ENCODE peak calls at places on chromosomes 16 and 17, in six cellular contexts. D, O, U, E, N and Z are unnamed samples.

GRCh38 chr17:78329263-78330059 is 30.4 kb downstream of the SOCS3 start:
- DNase-seq in E (no peak), O (peak), U (no peak), N (no peak), D (peak), Z (peak)

GRCh38 chr17:4968166-4968915 is 724 bp upstream of the SPAG7 start:
- DNase-seq in U (no peak), O (no peak), D (no peak), N (no peak), E (peak), Z (no peak)

GRCh38 chr17:49193513-49194296 is 16.7 kb downstream of the GNGT2 start:
- DNase-seq in E (peak), D (peak), N (peak), O (peak), U (no peak), Z (peak)

GRCh38 chr16:88924834-88925539 is 52.0 kb downstream of the CBFA2T3 start:
- DNase-seq in D (peak), U (peak), N (no peak), O (peak), E (peak), Z (peak)

GRCh38 chr17:39294060-39294459 is 68.3 kb upstream of the STAC2 start:
- DNase-seq in U (no peak), N (no peak), O (no peak), D (no peak), E (no peak), Z (no peak)

GRCh38 chr17:39676198-39676819 is 8.1 kb downstream of the PNMT start:
- DNase-seq in O (no peak), U (no peak), E (peak), D (no peak), N (no peak), Z (no peak)

GRCh38 chr16:72848759-72849664 is 198.9 kb downstream of the ZFHX3 start:
- DNase-seq in N (no peak), D (peak), E (no peak), O (peak), U (peak), Z (peak)

GRCh38 chr17:6558276-6558675 is 1.9 kb upstream of the PITPNM3 start:
- DNase-seq in N (no peak), E (no peak), U (no peak), O (no peak), D (no peak), Z (no peak)

GRCh38 chr16:15494231-15494630 is 59.8 kb downstream of the BMERB1 start:
- DNase-seq in D (peak), O (peak), U (no peak), E (no peak), N (peak), Z (peak)

GRCh38 chr17:17398188-17398927 is 78.4 kb upstream of the MED9 start:
- DNase-seq in E (no peak), D (no peak), O (peak), U (no peak), N (no peak), Z (no peak)

GRCh38 chr16:68272501-68273209 is 8.3 kb downstream of the SLC7A6 start:
- DNase-seq in D (no peak), U (no peak), E (peak), N (no peak), O (no peak), Z (no peak)

GRCh38 chr17:79949646-79950292 is 85.9 kb downstream of the TBC1D16 start:
- DNase-seq in E (no peak), N (no peak), O (no peak), U (no peak), D (no peak), Z (no peak)

GRCh38 chr16:35480988-35481387 is 2021.6 kb downstream of the TP53TG3F start:
- DNase-seq in E (no peak), U (no peak), D (no peak), N (no peak), O (no peak), Z (no peak)

GRCh38 chr17:2700491-2701141 is 10.9 kb downstream of the CLUH start:
- DNase-seq in O (no peak), N (no peak), D (no peak), E (no peak), U (no peak), Z (no peak)

GRCh38 chr17:31486351-31487062 is 95.0 kb downstream of the RAB11FIP4 start:
- DNase-seq in E (peak), D (no peak), N (no peak), O (no peak), U (no peak), Z (no peak)

GRCh38 chr17:8503368-8503767 is 67.7 kb downstream of the NDEL1 start:
- DNase-seq in O (no peak), D (no peak), U (no peak), N (no peak), E (no peak), Z (no peak)

GRCh38 chr17:47888293-47888692 is 7.7 kb upstream of the SP2 start:
- DNase-seq in E (no peak), N (no peak), O (no peak), D (no peak), U (no peak), Z (no peak)

GRCh38 chr17:16302856-16303255 is 50.4 kb downstream of the CENPV start:
- DNase-seq in N (no peak), E (no peak), U (no peak), D (no peak), O (no peak), Z (no peak)

GRCh38 chr17:40345161-40346034 is 19.1 kb downstream of the GJD3 start:
- DNase-seq in E (peak), N (no peak), U (no peak), D (no peak), O (peak), Z (peak)

GRCh38 chr16:65713409-65713808 is 591.5 kb upstream of the CDH11 start:
- DNase-seq in O (no peak), U (no peak), D (no peak), N (no peak), E (no peak), Z (no peak)

GRCh38 chr17:82250868-82251500 is 22.1 kb downstream of the SLC16A3 start:
- DNase-seq in D (no peak), N (no peak), O (no peak), E (peak), U (no peak), Z (no peak)

GRCh38 chr16:55176901-55177300 is 147.1 kb upstream of the IRX6 start:
- DNase-seq in D (no peak), O (no peak), N (no peak), U (no peak), E (no peak), Z (no peak)

GRCh38 chr16:87274808-87275207 is 42.4 kb downstream of the C16orf95 start:
- DNase-seq in E (no peak), N (no peak), U (no peak), O (no peak), D (peak), Z (no peak)

GRCh38 chr16:49097964-49098363 is 183.7 kb downstream of the CBLN1 start:
- DNase-seq in O (no peak), U (no peak), E (no peak), D (no peak), N (no peak), Z (no peak)

GRCh38 chr17:12395733-12396354 is 269.8 kb upstream of the MYOCD start:
- DNase-seq in U (no peak), O (peak), N (no peak), E (no peak), D (peak), Z (peak)

GRCh38 chr17:81039096-81039495 is 4.1 kb downstream of the BAIAP2 start:
- DNase-seq in O (no peak), U (no peak), E (no peak), D (no peak), N (no peak), Z (no peak)

GRCh38 chr17:82862191-82862590 is 22.4 kb upstream of the ZNF750 start:
- DNase-seq in E (no peak), U (no peak), O (no peak), D (no peak), N (no peak), Z (no peak)

GRCh38 chr17:48194097-48194550 is 86.6 kb downstream of the SNX11 start:
- DNase-seq in O (no peak), U (no peak), E (no peak), N (no peak), D (peak), Z (peak)

GRCh38 chr16:66996324-66996982 is 8.1 kb downstream of the CES4A start:
- DNase-seq in D (peak), O (peak), U (no peak), N (no peak), E (no peak), Z (peak)

GRCh38 chr16:89378947-89379771 is 111.2 kb downstream of the ANKRD11 start:
- DNase-seq in U (no peak), O (peak), N (no peak), D (no peak), E (no peak), Z (no peak)

GRCh38 chr17:7132511-7133094 is 18.0 kb upstream of the ASGR2 start:
- DNase-seq in U (no peak), D (peak), O (no peak), E (peak), N (no peak), Z (peak)

GRCh38 chr17:34517406-34517805 is 62.0 kb upstream of the TMEM132E start:
- DNase-seq in O (no peak), N (no peak), D (no peak), E (no peak), U (no peak), Z (no peak)

GRCh38 chr16:20798364-20798763 is 7.9 kb downstream of the ERI2 start:
- DNase-seq in E (no peak), O (no peak), N (no peak), U (no peak), D (no peak), Z (no peak)

GRCh38 chr17:65485388-65486299 is 75.8 kb downstream of the AXIN2 start:
- DNase-seq in E (no peak), D (no peak), U (no peak), O (peak), N (no peak), Z (peak)

GRCh38 chr17:49687878-49688491 is 10.1 kb upstream of the SPOP start:
- DNase-seq in N (no peak), U (no peak), O (no peak), D (peak), E (no peak), Z (peak)

GRCh38 chr16:69477546-69477945 is 53.1 kb downstream of the CYB5B start:
- DNase-seq in U (no peak), D (peak), O (peak), E (no peak), N (no peak), Z (peak)

GRCh38 chr16:29198731-29199521 is 207.6 kb downstream of the NPIPB11 start:
- DNase-seq in N (no peak), U (no peak), D (no peak), O (no peak), E (no peak), Z (peak)
- H3K4me3 ChIP-seq in N (no peak), U (no peak), D (no peak), O (no peak), E (no peak), Z (no peak)

DNA sequence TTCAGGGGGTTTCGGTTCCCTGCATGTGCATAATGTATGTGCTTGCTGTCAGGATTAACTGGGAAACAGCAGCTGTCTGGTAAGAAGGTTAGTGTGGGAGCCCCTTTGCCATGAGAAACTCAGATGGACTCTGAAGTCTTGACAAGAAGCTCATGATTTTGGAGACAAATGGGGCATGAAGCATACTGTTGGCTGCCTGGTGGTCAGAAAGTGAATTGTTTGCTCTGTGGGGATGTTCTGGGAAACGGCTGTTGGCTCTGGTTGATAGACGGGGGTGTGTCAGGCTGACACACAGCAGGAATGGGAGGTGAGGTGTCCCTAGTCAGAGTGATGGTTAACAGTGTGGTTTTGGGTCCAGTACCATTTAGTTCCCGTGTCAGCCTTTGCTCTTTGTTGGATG is 252.5 kb upstream of the EEF2KMT start:
- DNase-seq in E (no peak), U (no peak), D (no peak), N (no peak), O (no peak), Z (no peak)
- TF ChIP-seq CTCF in E (no peak), U (no peak), D (no peak), N (no peak), O (no peak), Z (no peak)

DNA sequence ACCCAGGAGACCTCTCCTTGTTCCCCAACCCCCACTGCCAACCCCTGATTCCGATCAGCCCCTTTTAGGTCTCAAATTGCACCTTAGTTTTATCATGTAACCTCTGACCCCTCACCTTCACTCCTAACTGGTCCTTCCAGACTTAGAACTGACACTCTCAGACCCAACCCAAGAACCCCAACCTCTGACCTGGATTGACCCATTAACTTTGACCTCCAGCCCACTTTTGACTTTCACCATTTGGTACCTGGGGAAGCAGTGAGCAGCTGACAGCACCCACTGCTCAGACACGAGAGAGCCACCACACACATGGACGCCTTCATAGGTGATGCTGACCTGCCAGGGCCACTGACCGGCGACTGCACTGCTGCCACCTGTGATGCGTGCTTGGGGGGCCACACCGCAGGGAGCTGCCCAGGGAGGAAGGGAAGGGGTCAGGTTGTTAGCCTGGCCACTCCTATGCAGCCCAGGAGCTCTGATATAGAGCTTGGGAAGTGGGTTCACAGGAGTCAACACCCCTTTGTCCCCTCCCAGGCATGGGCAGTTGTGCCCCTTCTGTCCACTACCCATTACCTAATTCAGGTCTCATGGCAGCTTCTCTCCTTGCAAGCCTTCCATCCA is 2.4 kb downstream of the PRSS8 start:
- DNase-seq in N (no peak), D (no peak), E (no peak), O (no peak), U (no peak), Z (no peak)
- H3K4me3 ChIP-seq in N (no peak), D (no peak), E (no peak), O (no peak), U (no peak), Z (no peak)

GRCh38 chr17:42441717-42442565 is 16.7 kb upstream of the ATP6V0A1 start:
- DNase-seq in D (no peak), N (no peak), E (no peak), U (no peak), O (no peak), Z (no peak)

GRCh38 chr17:42436401-42436800 is 13.3 kb upstream of the CAVIN1 start:
- DNase-seq in O (peak), E (no peak), D (peak), N (no peak), U (peak), Z (peak)

GRCh38 chr17:42438600-42439567 is 15.8 kb upstream of the CAVIN1 start:
- DNase-seq in D (peak), N (no peak), O (peak), E (peak), U (no peak), Z (peak)
- TF ChIP-seq CTCF in D (peak), N (peak), O (peak), E (peak), U (peak), Z (peak)

DNA sequence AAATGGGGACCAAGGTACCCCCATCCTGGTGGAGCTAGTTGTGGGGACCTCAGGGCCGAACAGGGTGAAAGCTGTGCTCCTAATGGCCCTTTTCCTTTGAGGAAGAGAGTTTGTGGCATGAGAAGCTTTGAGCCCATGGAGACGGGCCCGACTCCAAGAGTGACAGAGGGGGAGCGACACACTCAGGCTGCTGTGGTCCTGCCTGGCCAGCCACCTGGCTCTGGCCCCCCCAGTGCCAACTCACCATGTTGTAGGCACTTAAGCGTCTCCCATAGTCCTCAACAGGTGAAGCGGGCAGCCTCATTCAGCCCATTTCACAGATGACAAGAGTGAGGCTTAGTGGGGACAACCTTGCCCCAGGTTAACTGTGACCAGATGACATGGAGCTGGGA is 1.6 kb downstream of the IL21R start:
- DNase-seq in O (no peak), N (no peak), U (no peak), E (no peak), D (no peak), Z (no peak)
- H3K4me3 ChIP-seq in O (no peak), N (no peak), U (no peak), E (peak), D (no peak), Z (no peak)

GRCh38 chr17:43994272-43995149 is 9.9 kb upstream of the NAGS start:
- DNase-seq in E (peak), U (no peak), N (no peak), O (peak), D (peak), Z (peak)
- TF ChIP-seq CTCF in E (peak), U (peak), N (peak), O (peak), D (peak), Z (peak)